ENCODE peak calls at places on chromosomes 2 and 18, in six cellular contexts. I is PC-9, X is gastrocnemius medialis, U is ovary, N is heart right ventricle, D is tibial nerve. H is an unnamed sample. For H3K4me1, the result is how much of the 10 kb centered on the place peaks cover.

GRCh38 chr2:26566081-26566375 is 75.1 kb downstream of the CIB4 start:
- DNase-seq in U (peak), X (no peak), N (no peak), I (no peak), D (no peak), H (peak)

GRCh38 chr2:182824759-182825143 is 41.7 kb downstream of the FRZB start:
- DNase-seq in I (no peak), D (no peak), U (no peak), X (no peak), N (no peak), H (no peak)

GRCh38 chr2:238101891-238102841 is 2.0 kb downstream of the ESPNL start:
- DNase-seq in U (no peak), D (no peak), X (no peak), I (no peak), N (no peak), H (peak)

GRCh38 chr2:240916571-240917008 is 10.5 kb downstream of the CROCC2 start:
- DNase-seq in D (peak), I (peak), N (peak), U (peak), X (peak), H (peak)

GRCh38 chr2:55282110-55282917 is 13.3 kb upstream of the MTIF2 start:
- DNase-seq in I (peak), X (peak), D (peak), U (peak), N (peak), H (peak)

GRCh38 chr18:49677762-49678398 is 116.0 kb downstream of the LIPG start:
- DNase-seq in N (no peak), X (no peak), I (no peak), D (no peak), U (no peak), H (no peak)

GRCh38 chr2:227450921-227451654 is 20.9 kb upstream of the AGFG1 start:
- DNase-seq in N (no peak), X (no peak), U (no peak), I (no peak), D (peak), H (no peak)

GRCh38 chr2:72846171-72847095 is 20.6 kb upstream of the EXOC6B start:
- DNase-seq in N (no peak), X (no peak), I (no peak), D (no peak), U (no peak), H (no peak)

GRCh38 chr2:111219734-111220505 is 99.2 kb downstream of the BCL2L11 start:
- DNase-seq in X (no peak), N (no peak), I (no peak), U (no peak), D (no peak), H (no peak)

GRCh38 chr18:25595274-25595673 is 243.3 kb upstream of the ZNF521 start:
- DNase-seq in X (no peak), I (no peak), D (no peak), U (no peak), N (no peak), H (no peak)

GRCh38 chr2:63053889-63054725 is 3.5 kb downstream of the OTX1 start:
- DNase-seq in N (no peak), D (no peak), U (peak), X (no peak), I (no peak), H (no peak)

GRCh38 chr2:141380625-141381012 is 750.2 kb downstream of the LRP1B start:
- DNase-seq in D (no peak), U (no peak), X (no peak), N (no peak), I (no peak), H (no peak)
- H3K4me1 ChIP-seq in D (under half), U (under half), X (under half), N (under half), I (under half), H (under half)

DNA sequence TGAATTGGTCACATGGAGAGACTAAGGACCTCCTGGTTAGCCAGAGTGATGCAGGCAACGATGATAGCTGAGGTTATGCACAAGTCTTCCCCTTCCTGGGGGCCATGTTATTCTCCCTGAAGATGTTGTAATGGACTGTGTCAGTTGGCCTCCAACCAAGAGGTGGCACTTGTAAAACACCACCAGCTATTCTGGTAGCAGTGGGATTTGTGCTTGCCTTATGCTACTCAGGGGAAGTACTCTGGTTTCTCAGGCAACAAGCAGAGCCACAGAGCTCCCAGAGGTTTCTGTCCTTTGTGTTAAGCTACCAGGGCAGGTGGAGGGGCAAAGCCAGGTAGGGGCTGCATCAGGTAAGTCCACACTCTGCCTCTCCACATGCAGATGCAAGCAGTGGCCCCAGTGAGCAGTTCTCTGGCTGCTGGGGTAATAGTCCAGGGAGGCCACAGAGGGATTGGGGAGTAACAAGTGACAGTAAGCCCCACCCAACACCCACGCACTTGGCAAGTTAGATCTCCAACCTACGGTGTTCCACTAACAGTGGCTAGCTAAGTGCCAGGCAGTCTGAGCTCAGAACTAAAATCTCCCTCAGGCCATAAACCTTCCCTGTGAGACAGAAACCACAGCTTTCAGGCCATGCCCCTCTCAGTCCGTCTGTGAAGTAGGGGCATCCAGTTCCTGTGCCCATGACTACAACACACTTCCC is 99.7 kb downstream of the RND3 start:
- DNase-seq in D (no peak), N (no peak), X (no peak), I (no peak), U (no peak), H (no peak)
- TF ChIP-seq CTCF in D (no peak), N (no peak), X (no peak), I (no peak), U (no peak), H (no peak)

GRCh38 chr18:58861353-58861752 is 3.3 kb upstream of the ZNF532 start:
- DNase-seq in U (no peak), I (no peak), D (no peak), N (no peak), X (no peak), H (no peak)
- H3K4me1 ChIP-seq in U (under half), I (under half), D (half or more), N (half or more), X (half or more), H (under half)

GRCh38 chr2:7427293-7428060 is 510.3 kb downstream of the RNF144A start:
- DNase-seq in N (no peak), D (peak), I (no peak), U (no peak), X (no peak), H (no peak)
- TF ChIP-seq CTCF in N (peak), D (peak), I (peak), U (peak), X (peak), H (peak)

GRCh38 chr2:56478027-56478426 is 294.2 kb downstream of the CCDC85A start:
- DNase-seq in N (no peak), U (no peak), D (no peak), I (no peak), X (no peak), H (no peak)

GRCh38 chr2:56476509-56477071 is 292.8 kb downstream of the CCDC85A start:
- DNase-seq in I (no peak), U (no peak), N (no peak), X (no peak), D (no peak), H (no peak)

GRCh38 chr2:56473524-56473923 is 289.7 kb downstream of the CCDC85A start:
- DNase-seq in I (no peak), U (no peak), X (no peak), N (no peak), D (no peak), H (no peak)

DNA sequence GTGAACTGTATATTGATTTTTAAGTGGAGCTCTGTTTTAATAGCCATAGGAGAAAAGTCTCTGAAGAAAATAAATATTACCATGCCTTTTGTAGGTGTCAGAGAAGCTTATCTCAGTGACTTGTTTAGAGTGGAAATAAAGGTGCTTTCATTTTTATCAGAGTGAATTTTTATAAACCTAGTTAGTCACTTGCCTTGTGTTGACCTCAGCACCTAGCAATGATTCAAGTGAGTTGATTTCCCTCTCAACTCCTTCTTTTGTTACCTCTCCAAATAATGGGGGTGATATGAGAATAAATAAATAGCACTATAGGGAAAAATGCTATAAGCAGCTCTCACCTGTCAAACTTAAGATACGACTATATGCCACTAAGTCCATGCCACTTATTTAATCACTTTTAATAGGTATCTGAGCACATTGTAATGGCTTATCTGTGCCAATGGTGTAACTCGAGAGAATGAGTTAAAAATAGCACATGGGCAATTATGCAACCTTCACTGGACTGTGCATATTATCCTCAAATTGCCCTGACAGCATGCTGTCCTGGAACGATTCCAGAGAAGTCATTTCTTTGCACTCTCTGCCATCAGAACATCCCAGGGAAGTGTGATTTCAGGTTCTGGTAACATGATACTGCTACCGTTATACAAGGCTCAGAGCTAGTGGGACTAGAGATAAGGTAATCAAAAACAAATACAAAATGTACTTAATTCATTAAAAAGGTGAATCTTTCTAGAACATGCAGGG is 290.8 kb downstream of the CCDC85A start:
- DNase-seq in U (no peak), X (no peak), I (no peak), D (no peak), N (no peak), H (no peak)
- H3K4me1 ChIP-seq in U (under half), X (under half), I (under half), D (under half), N (under half), H (under half)

GRCh38 chr2:19774788-19775156 is 127.0 kb downstream of the TTC32 start:
- DNase-seq in D (no peak), X (no peak), I (peak), N (no peak), U (no peak), H (no peak)

GRCh38 chr2:19767876-19768275 is 133.9 kb downstream of the TTC32 start:
- DNase-seq in X (no peak), D (no peak), U (no peak), I (no peak), N (no peak), H (no peak)

GRCh38 chr2:19764998-19765397 is 136.8 kb downstream of the TTC32 start:
- DNase-seq in X (no peak), D (no peak), U (no peak), I (no peak), N (no peak), H (no peak)

GRCh38 chr2:19772981-19773380 is 128.8 kb downstream of the TTC32 start:
- DNase-seq in I (no peak), N (no peak), D (no peak), X (no peak), U (no peak), H (no peak)

DNA sequence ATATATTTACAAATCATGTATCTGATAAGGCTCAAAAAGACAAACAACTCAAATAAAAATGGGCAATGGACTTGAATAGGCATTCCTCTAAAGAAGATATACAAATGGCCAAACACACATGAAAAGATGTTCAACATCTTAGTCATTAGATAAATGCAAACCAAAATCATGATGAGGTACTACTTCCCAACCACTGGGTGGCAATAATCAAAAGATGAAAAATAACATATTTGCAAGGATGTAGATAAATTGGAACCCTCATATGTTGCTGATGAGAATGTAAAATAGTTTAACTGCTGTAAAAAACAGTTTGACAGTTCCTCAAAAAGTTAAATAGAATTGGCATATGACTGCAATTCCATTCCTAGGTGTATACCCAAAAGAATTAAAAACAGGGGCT is 132.3 kb downstream of the TTC32 start:
- DNase-seq in N (no peak), I (no peak), X (no peak), U (no peak), D (no peak), H (no peak)
- TF ChIP-seq CTCF in N (no peak), I (peak), X (no peak), U (no peak), D (no peak), H (peak)

H was measured in ascending aorta.